ENCODE peak calls at places on chromosomes 2 and 18, in ten cellular contexts. B is NCI-H774; W is GM04504; H is GOT3; Q is psoas muscle; C is T-cell; N is effector CD4-positive, alpha-beta T cell; G is left ventricle myocardium inferior; O is CD8-positive, alpha-beta memory T cell; K is GM13977. J is an unnamed sample.

GRCh38 chr2:239299218-239299939 is 101.4 kb downstream of the HDAC4 start:
- DNase-seq in B (peak), W (no peak), H (no peak), Q (no peak), C (no peak), N (no peak), G (peak), O (no peak), K (no peak), J (peak)

GRCh38 chr2:24359701-24360049 is 661 bp downstream of the ITSN2 start:
- DNase-seq in B (peak), W (no peak), H (no peak), Q (peak), C (peak), N (peak), G (peak), O (peak), K (no peak), J (peak)

GRCh38 chr2:158048327-158048726 is 53.3 kb upstream of the UPP2 start:
- DNase-seq in B (no peak), W (no peak), H (no peak), Q (no peak), C (no peak), N (no peak), G (no peak), O (no peak), K (no peak), J (no peak)

GRCh38 chr2:176122633-176123482 is at the start of gene HOXD9:
- DNase-seq in B (no peak), W (peak), H (no peak), Q (peak), C (no peak), N (no peak), G (no peak), O (no peak), K (no peak), J (peak)

GRCh38 chr2:23669413-23670244 is 257.3 kb downstream of the ATAD2B start:
- DNase-seq in B (no peak), W (no peak), H (no peak), Q (peak), C (no peak), N (no peak), G (peak), O (no peak), K (no peak), J (peak)

GRCh38 chr2:109646961-109647360 is 32.8 kb downstream of the SOWAHC start:
- DNase-seq in B (no peak), W (no peak), H (no peak), Q (no peak), C (no peak), N (no peak), G (no peak), O (no peak), K (no peak), J (no peak)

GRCh38 chr18:38933322-38933721 is 1367.7 kb upstream of the CELF4 start:
- DNase-seq in B (no peak), W (no peak), H (no peak), Q (no peak), C (no peak), N (no peak), G (no peak), O (no peak), K (no peak), J (no peak)

GRCh38 chr2:25756444-25757022 is 83.2 kb upstream of the DTNB start:
- DNase-seq in B (no peak), W (no peak), H (no peak), Q (no peak), C (no peak), N (no peak), G (no peak), O (no peak), K (no peak), J (no peak)

GRCh38 chr2:98833172-98833916 is 102.4 kb upstream of the MGAT4A start:
- DNase-seq in B (no peak), W (no peak), H (no peak), Q (no peak), C (no peak), N (no peak), G (peak), O (no peak), K (no peak), J (no peak)

J was measured in posterior vena cava.